ENCODE peak calls at places on chromosomes 16 and 17, in six cellular contexts. One of them, this sample, is unnamed.

GRCh38 chr17:48626470-48627241 is 498 bp upstream of the HOXB9 start:
- DNase-seq in coronary artery: no peak
- DNase-seq in CD8-positive, alpha-beta T cell: peak; percentile 63
- DNase-seq in chondrocyte: no peak
- DNase-seq in BE2C: no peak
- DNase-seq in HFFc6: no peak
- DNase-seq in this sample: no peak

GRCh38 chr16:4332623-4333307 is 16.9 kb downstream of the GLIS2 start:
- DNase-seq in BE2C: no peak
- DNase-seq in HFFc6: no peak
- DNase-seq in chondrocyte: no peak
- DNase-seq in CD8-positive, alpha-beta T cell: no peak
- DNase-seq in coronary artery: no peak
- DNase-seq in this sample: no peak

GRCh38 chr16:69918241-69918640 is 32.9 kb upstream of the CLEC18A start:
- DNase-seq in chondrocyte: no peak
- DNase-seq in coronary artery: no peak
- DNase-seq in HFFc6: peak; percentile 7
- DNase-seq in CD8-positive, alpha-beta T cell: no peak
- DNase-seq in BE2C: no peak
- DNase-seq in this sample: no peak

GRCh38 chr16:85350973-85351372 is 238.7 kb upstream of the CIBAR2 start:
- DNase-seq in HFFc6: peak; percentile 95
- DNase-seq in coronary artery: peak; percentile 84
- DNase-seq in CD8-positive, alpha-beta T cell: no peak
- DNase-seq in BE2C: peak; percentile 98
- DNase-seq in chondrocyte: no peak
- DNase-seq in this sample: no peak

GRCh38 chr17:49365667-49366066 is 3.6 kb upstream of the ZNF652 start:
- DNase-seq in CD8-positive, alpha-beta T cell: peak; percentile 44
- DNase-seq in HFFc6: peak; percentile 30
- DNase-seq in BE2C: peak; percentile 52
- DNase-seq in coronary artery: no peak
- DNase-seq in chondrocyte: no peak
- DNase-seq in this sample: peak; percentile 38

GRCh38 chr16:1823821-1824220 is 2.8 kb downstream of the HAGH start:
- DNase-seq in CD8-positive, alpha-beta T cell: no peak
- DNase-seq in coronary artery: no peak
- DNase-seq in chondrocyte: peak; percentile 72
- DNase-seq in HFFc6: peak; percentile 64
- DNase-seq in BE2C: peak; percentile 57
- DNase-seq in this sample: peak; percentile 69

GRCh38 chr16:85125570-85126382 is 13.5 kb upstream of the CIBAR2 start:
- DNase-seq in coronary artery: no peak
- DNase-seq in BE2C: no peak
- DNase-seq in CD8-positive, alpha-beta T cell: peak; percentile 5
- DNase-seq in chondrocyte: no peak
- DNase-seq in HFFc6: no peak
- DNase-seq in this sample: no peak

GRCh38 chr16:78926723-78927200 is 673.8 kb downstream of the MAF start:
- DNase-seq in HFFc6: no peak
- DNase-seq in chondrocyte: no peak
- DNase-seq in CD8-positive, alpha-beta T cell: no peak
- DNase-seq in BE2C: no peak
- DNase-seq in coronary artery: no peak
- DNase-seq in this sample: no peak

GRCh38 chr16:26129997-26130396 is 438.2 kb downstream of the HS3ST4 start:
- DNase-seq in coronary artery: no peak
- DNase-seq in CD8-positive, alpha-beta T cell: no peak
- DNase-seq in BE2C: no peak
- DNase-seq in HFFc6: no peak
- DNase-seq in chondrocyte: no peak
- DNase-seq in this sample: no peak

GRCh38 chr17:2192367-2193028 is 111.1 kb downstream of the SMG6 start:
- DNase-seq in CD8-positive, alpha-beta T cell: peak; percentile 83
- DNase-seq in coronary artery: no peak
- DNase-seq in HFFc6: peak; percentile 95
- DNase-seq in BE2C: peak; percentile 41
- DNase-seq in chondrocyte: no peak
- DNase-seq in this sample: no peak

GRCh38 chr16:56961851-56962281 is at the start of gene CETP:
- DNase-seq in chondrocyte: no peak
- DNase-seq in CD8-positive, alpha-beta T cell: no peak
- DNase-seq in coronary artery: no peak
- DNase-seq in HFFc6: no peak
- DNase-seq in BE2C: no peak
- DNase-seq in this sample: no peak

GRCh38 chr17:75773808-75774470 is 8.9 kb upstream of the GALK1 start:
- DNase-seq in coronary artery: peak; percentile 74
- DNase-seq in HFFc6: no peak
- DNase-seq in CD8-positive, alpha-beta T cell: no peak
- DNase-seq in chondrocyte: no peak
- DNase-seq in BE2C: no peak
- DNase-seq in this sample: no peak

GRCh38 chr16:56426585-56426984 is 1.2 kb upstream of the AMFR start:
- DNase-seq in HFFc6: no peak
- DNase-seq in coronary artery: no peak
- DNase-seq in BE2C: no peak
- DNase-seq in chondrocyte: no peak
- DNase-seq in CD8-positive, alpha-beta T cell: no peak
- DNase-seq in this sample: no peak

GRCh38 chr17:41082565-41083136 is 1.3 kb upstream of the KRTAP4-7 start:
- DNase-seq in HFFc6: peak; percentile 84
- DNase-seq in BE2C: no peak
- DNase-seq in chondrocyte: no peak
- DNase-seq in coronary artery: no peak
- DNase-seq in CD8-positive, alpha-beta T cell: no peak
- DNase-seq in this sample: no peak

GRCh38 chr16:88333645-88334516 is 48.9 kb upstream of the ZNF469 start:
- DNase-seq in coronary artery: no peak
- DNase-seq in BE2C: no peak
- DNase-seq in chondrocyte: no peak
- DNase-seq in HFFc6: no peak
- DNase-seq in CD8-positive, alpha-beta T cell: no peak
- DNase-seq in this sample: no peak
- TF ChIP-seq CTCF in coronary artery: no peak
- TF ChIP-seq CTCF in BE2C: no peak
- TF ChIP-seq CTCF in chondrocyte: no peak
- TF ChIP-seq CTCF in HFFc6: no peak
- TF ChIP-seq CTCF in CD8-positive, alpha-beta T cell: no peak
- TF ChIP-seq CTCF in this sample: no peak

GRCh38 chr17:27398691-27399090 is 57.6 kb upstream of the KSR1 start:
- DNase-seq in CD8-positive, alpha-beta T cell: no peak
- DNase-seq in BE2C: no peak
- DNase-seq in coronary artery: peak; percentile 22
- DNase-seq in chondrocyte: peak; percentile 8
- DNase-seq in HFFc6: no peak
- DNase-seq in this sample: no peak

GRCh38 chr17:27396045-27396444 is 60.2 kb upstream of the KSR1 start:
- DNase-seq in chondrocyte: peak; percentile 20
- DNase-seq in BE2C: no peak
- DNase-seq in CD8-positive, alpha-beta T cell: no peak
- DNase-seq in coronary artery: no peak
- DNase-seq in HFFc6: no peak
- DNase-seq in this sample: no peak

GRCh38 chr17:27400991-27401390 is 55.3 kb upstream of the KSR1 start:
- DNase-seq in chondrocyte: peak; percentile 51
- DNase-seq in HFFc6: no peak
- DNase-seq in CD8-positive, alpha-beta T cell: no peak
- DNase-seq in coronary artery: no peak
- DNase-seq in BE2C: no peak
- DNase-seq in this sample: no peak

DNA sequence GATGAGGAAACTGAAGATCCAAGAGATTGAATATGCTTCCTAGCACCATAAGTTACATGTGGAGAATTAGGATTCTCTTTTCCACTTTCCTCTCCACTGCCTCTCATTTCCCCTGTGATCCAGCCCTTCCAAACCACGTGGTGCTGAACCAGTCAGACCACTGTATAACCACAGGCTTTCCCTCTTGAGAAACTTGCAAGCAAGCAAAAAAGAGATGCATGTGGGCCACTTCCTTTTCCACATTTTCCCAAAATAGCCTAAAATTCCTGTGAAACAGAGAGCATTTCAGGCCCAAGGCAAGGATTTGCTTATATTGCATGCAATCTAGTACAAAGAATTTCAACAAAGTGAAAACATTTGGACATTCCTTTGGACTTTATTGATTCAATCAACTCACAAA is 59.3 kb upstream of the KSR1 start:
- DNase-seq in chondrocyte: peak; percentile 7
- DNase-seq in HFFc6: no peak
- DNase-seq in CD8-positive, alpha-beta T cell: no peak
- DNase-seq in coronary artery: no peak
- DNase-seq in BE2C: no peak
- DNase-seq in this sample: no peak
- TF ChIP-seq CTCF in chondrocyte: no peak
- TF ChIP-seq CTCF in HFFc6: no peak
- TF ChIP-seq CTCF in CD8-positive, alpha-beta T cell: no peak
- TF ChIP-seq CTCF in coronary artery: no peak
- TF ChIP-seq CTCF in BE2C: no peak
- TF ChIP-seq CTCF in this sample: no peak

GRCh38 chr16:71311553-71312158 is 22.5 kb upstream of the CMTR2 start:
- DNase-seq in HFFc6: no peak
- DNase-seq in coronary artery: no peak
- DNase-seq in BE2C: peak; percentile 40
- DNase-seq in chondrocyte: no peak
- DNase-seq in CD8-positive, alpha-beta T cell: no peak
- DNase-seq in this sample: peak; percentile 44
- TF ChIP-seq CTCF in HFFc6: peak; percentile 92
- TF ChIP-seq CTCF in coronary artery: peak; percentile 40
- TF ChIP-seq CTCF in BE2C: peak; percentile 85
- TF ChIP-seq CTCF in chondrocyte: peak; percentile 85
- TF ChIP-seq CTCF in CD8-positive, alpha-beta T cell: peak; percentile 77
- TF ChIP-seq CTCF in this sample: peak; percentile 94

GRCh38 chr17:17435323-17435722 is 41.5 kb upstream of the MED9 start:
- DNase-seq in coronary artery: no peak
- DNase-seq in BE2C: peak; percentile 13
- DNase-seq in chondrocyte: no peak
- DNase-seq in HFFc6: peak; percentile 96
- DNase-seq in CD8-positive, alpha-beta T cell: no peak
- DNase-seq in this sample: no peak
- TF ChIP-seq CTCF in coronary artery: no peak
- TF ChIP-seq CTCF in BE2C: no peak
- TF ChIP-seq CTCF in chondrocyte: peak; percentile 22
- TF ChIP-seq CTCF in HFFc6: peak; percentile 73
- TF ChIP-seq CTCF in CD8-positive, alpha-beta T cell: no peak
- TF ChIP-seq CTCF in this sample: no peak

GRCh38 chr17:61005358-61005757 is 327.7 kb downstream of the BCAS3 start:
- DNase-seq in HFFc6: no peak
- DNase-seq in coronary artery: no peak
- DNase-seq in CD8-positive, alpha-beta T cell: no peak
- DNase-seq in BE2C: no peak
- DNase-seq in chondrocyte: no peak
- DNase-seq in this sample: no peak

GRCh38 chr17:61002316-61002736 is 324.7 kb downstream of the BCAS3 start:
- DNase-seq in chondrocyte: no peak
- DNase-seq in CD8-positive, alpha-beta T cell: no peak
- DNase-seq in coronary artery: no peak
- DNase-seq in BE2C: peak; percentile 29
- DNase-seq in HFFc6: peak; percentile 22
- DNase-seq in this sample: no peak

DNA sequence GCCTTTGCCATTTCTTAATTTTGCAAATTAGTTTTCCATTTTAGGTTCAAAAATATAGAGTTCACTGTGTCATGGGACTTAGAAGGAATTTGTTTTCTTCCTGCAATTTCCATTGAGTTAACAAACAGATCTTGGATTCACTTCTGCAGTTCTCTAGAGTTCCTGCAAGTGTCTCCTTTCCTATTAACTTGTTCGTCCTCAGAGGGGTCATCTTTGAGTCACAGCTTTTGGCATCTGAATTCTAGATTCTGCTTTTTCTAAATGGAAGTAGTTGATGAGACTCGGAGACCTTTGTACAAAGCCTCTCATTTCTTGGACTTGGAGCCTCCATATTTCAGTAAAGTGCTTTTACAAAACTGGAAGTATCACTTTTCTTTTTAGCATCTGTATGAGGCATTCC is 323.3 kb downstream of the BCAS3 start:
- DNase-seq in BE2C: no peak
- DNase-seq in HFFc6: peak; percentile 63
- DNase-seq in chondrocyte: no peak
- DNase-seq in coronary artery: no peak
- DNase-seq in CD8-positive, alpha-beta T cell: no peak
- DNase-seq in this sample: no peak
- TF ChIP-seq CTCF in BE2C: peak; percentile 45
- TF ChIP-seq CTCF in HFFc6: peak; percentile 79
- TF ChIP-seq CTCF in chondrocyte: peak; percentile 73
- TF ChIP-seq CTCF in coronary artery: no peak
- TF ChIP-seq CTCF in CD8-positive, alpha-beta T cell: no peak
- TF ChIP-seq CTCF in this sample: no peak

GRCh38 chr17:59538195-59538909 is 27.1 kb upstream of the DHX40 start:
- DNase-seq in HFFc6: no peak
- DNase-seq in coronary artery: no peak
- DNase-seq in chondrocyte: no peak
- DNase-seq in CD8-positive, alpha-beta T cell: no peak
- DNase-seq in BE2C: no peak
- DNase-seq in this sample: no peak

GRCh38 chr17:59530561-59530960 is 34.8 kb upstream of the DHX40 start:
- DNase-seq in coronary artery: no peak
- DNase-seq in HFFc6: no peak
- DNase-seq in chondrocyte: no peak
- DNase-seq in CD8-positive, alpha-beta T cell: no peak
- DNase-seq in BE2C: no peak
- DNase-seq in this sample: no peak

GRCh38 chr17:59533694-59534093 is 31.7 kb upstream of the DHX40 start:
- DNase-seq in HFFc6: no peak
- DNase-seq in BE2C: no peak
- DNase-seq in chondrocyte: no peak
- DNase-seq in coronary artery: no peak
- DNase-seq in CD8-positive, alpha-beta T cell: no peak
- DNase-seq in this sample: no peak

DNA sequence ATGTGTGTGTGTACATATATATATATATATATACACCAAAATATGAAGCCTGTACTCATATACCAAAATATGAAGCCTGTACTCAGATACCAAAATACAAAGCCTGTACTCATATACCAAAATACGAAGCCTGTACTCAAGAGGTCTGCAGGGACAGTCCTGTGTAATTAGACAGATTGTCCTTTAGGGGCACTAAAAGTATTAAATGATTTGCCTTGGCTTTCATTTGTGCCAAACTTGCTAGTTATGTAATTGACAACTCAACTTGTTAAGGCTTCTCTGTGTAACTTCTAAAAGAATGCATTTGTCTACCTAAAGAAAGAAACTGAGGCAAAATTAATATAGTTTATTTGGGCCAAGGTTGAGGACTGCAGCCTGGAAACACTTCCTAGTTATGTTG is 30.8 kb upstream of the DHX40 start:
- DNase-seq in BE2C: no peak
- DNase-seq in HFFc6: no peak
- DNase-seq in CD8-positive, alpha-beta T cell: no peak
- DNase-seq in coronary artery: no peak
- DNase-seq in chondrocyte: no peak
- DNase-seq in this sample: no peak
- TF ChIP-seq CTCF in BE2C: peak; percentile 35
- TF ChIP-seq CTCF in HFFc6: no peak
- TF ChIP-seq CTCF in CD8-positive, alpha-beta T cell: no peak
- TF ChIP-seq CTCF in coronary artery: no peak
- TF ChIP-seq CTCF in chondrocyte: peak; percentile 55
- TF ChIP-seq CTCF in this sample: no peak